ENCODE peak calls at places on chromosomes 3 and 15, in five cellular contexts. Y is neural progenitor cell, B is heart right ventricle, A is A549, E is spleen. P is an unnamed sample. For H3K9me3, the result is how much of the 10 kb centered on the place peaks cover.

GRCh38 chr15:62636823-62637320 is 405.7 kb upstream of the TPM1 start:
- DNase-seq in E (no peak), Y (no peak), B (no peak), A (no peak), P (no peak)

GRCh38 chr15:100201376-100202280 is 140.1 kb downstream of the ADAMTS17 start:
- DNase-seq in E (peak), Y (no peak), B (no peak), A (no peak), P (no peak)

GRCh38 chr3:23487015-23487414 is 283.9 kb downstream of the UBE2E2 start:
- DNase-seq in A (no peak), Y (no peak), E (peak), B (no peak), P (no peak)

GRCh38 chr3:46923559-46924350 is 46.2 kb downstream of the PTH1R start:
- DNase-seq in E (peak), A (peak), B (no peak), Y (peak), P (peak)

GRCh38 chr3:128254066-128254590 is 100.8 kb downstream of the EEFSEC start:
- DNase-seq in Y (no peak), A (no peak), E (no peak), B (no peak), P (no peak)

GRCh38 chr15:86362556-86362955 is 282.9 kb downstream of the AGBL1 start:
- DNase-seq in Y (no peak), A (peak), E (no peak), B (no peak), P (no peak)

GRCh38 chr15:32866486-32867312 is 148.9 kb downstream of the GREM1 start:
- DNase-seq in B (no peak), Y (peak), A (peak), E (no peak), P (no peak)

GRCh38 chr3:190566043-190566933 is 52.4 kb downstream of the IL1RAP start:
- DNase-seq in Y (no peak), A (peak), E (peak), B (peak), P (peak)

GRCh38 chr15:43187544-43188155 is 2.4 kb downstream of the CCNDBP1 start:
- DNase-seq in A (peak), B (no peak), Y (peak), E (no peak), P (no peak)

GRCh38 chr3:100073555-100074307 is 40.6 kb downstream of the FILIP1L start:
- DNase-seq in Y (peak), E (no peak), A (no peak), B (peak), P (no peak)

GRCh38 chr3:11085078-11085840 is 69.0 kb upstream of the HRH1 start:
- DNase-seq in A (no peak), E (no peak), B (no peak), Y (no peak), P (no peak)

GRCh38 chr3:72617420-72618024 is 230.7 kb downstream of the SHQ1 start:
- DNase-seq in A (no peak), B (no peak), Y (no peak), E (no peak), P (no peak)

GRCh38 chr15:39125904-39126303 is 455.0 kb upstream of the THBS1 start:
- DNase-seq in E (no peak), Y (peak), B (no peak), A (peak), P (no peak)

GRCh38 chr3:14767245-14767593 is 51.5 kb upstream of the FGD5 start:
- DNase-seq in B (no peak), A (no peak), E (no peak), Y (no peak), P (no peak)

GRCh38 chr3:111351334-111351733 is 190.7 kb upstream of the CD96 start:
- DNase-seq in A (no peak), B (no peak), Y (peak), E (no peak), P (no peak)

GRCh38 chr3:37680393-37680792 is 181.3 kb upstream of the CTDSPL start:
- DNase-seq in B (no peak), E (no peak), A (no peak), Y (no peak), P (no peak)

GRCh38 chr3:66693461-66693912 is 192.7 kb upstream of the LRIG1 start:
- DNase-seq in E (no peak), Y (no peak), A (no peak), B (peak), P (no peak)

GRCh38 chr3:169846458-169847193 is 23.1 kb downstream of the LRRC31 start:
- DNase-seq in B (no peak), Y (no peak), E (no peak), A (no peak), P (no peak)

GRCh38 chr3:94928921-94929320 is 866.1 kb downstream of the NSUN3 start:
- DNase-seq in E (no peak), Y (no peak), A (peak), B (no peak), P (no peak)

GRCh38 chr3:125054436-125055164 is 1.2 kb downstream of the HEG1 start:
- DNase-seq in A (peak), B (no peak), Y (peak), E (peak), P (no peak)

GRCh38 chr15:63946524-63947065 is 99.7 kb downstream of the DAPK2 start:
- DNase-seq in Y (no peak), A (no peak), B (no peak), E (no peak), P (peak)

GRCh38 chr3:156843071-156843808 is 17.1 kb downstream of the LEKR1 start:
- DNase-seq in Y (no peak), B (no peak), E (no peak), A (no peak), P (no peak)

GRCh38 chr3:61564405-61565059 is 3.2 kb downstream of the PTPRG start:
- DNase-seq in E (peak), Y (peak), A (no peak), B (peak), P (peak)

GRCh38 chr3:190424478-190425439 is 24.9 kb downstream of the TMEM207 start:
- DNase-seq in E (peak), B (peak), Y (peak), A (peak), P (peak)

GRCh38 chr15:31550211-31550848 is 223.7 kb downstream of the KLF13 start:
- DNase-seq in A (no peak), B (no peak), Y (no peak), E (no peak), P (no peak)

GRCh38 chr3:118801899-118802298 is 232.7 kb downstream of the IGSF11 start:
- DNase-seq in B (peak), Y (no peak), A (no peak), E (no peak), P (no peak)

GRCh38 chr3:61594144-61594977 is 33.0 kb downstream of the PTPRG start:
- DNase-seq in E (no peak), B (peak), Y (peak), A (no peak), P (no peak)

GRCh38 chr3:186108106-186108940 is 566 bp downstream of the ETV5 start:
- DNase-seq in B (peak), Y (peak), A (peak), E (peak), P (peak)

GRCh38 chr3:150247456-150247855 is 160.6 kb upstream of the TSC22D2 start:
- DNase-seq in Y (no peak), A (no peak), E (no peak), B (no peak), P (no peak)

GRCh38 chr3:59655616-59656015 is 605.8 kb upstream of the CFAP20DC start:
- DNase-seq in E (no peak), Y (no peak), B (no peak), A (no peak), P (no peak)

GRCh38 chr15:36356978-36357582 is 222.3 kb upstream of the CDIN1 start:
- DNase-seq in Y (no peak), A (no peak), B (peak), E (no peak), P (no peak)

GRCh38 chr15:54519577-54519976 is 541.3 kb downstream of the UNC13C start:
- DNase-seq in A (no peak), B (no peak), E (no peak), Y (no peak), P (no peak)

GRCh38 chr3:38283810-38284775 is 2.0 kb downstream of the SLC22A14 start:
- DNase-seq in B (no peak), E (no peak), Y (no peak), A (no peak), P (no peak)

GRCh38 chr3:171704002-171704401 is 106.3 kb downstream of the PLD1 start:
- DNase-seq in Y (peak), A (peak), B (no peak), E (no peak), P (no peak)

GRCh38 chr3:20945892-20946291 is 759.9 kb upstream of the SGO1 start:
- DNase-seq in Y (no peak), E (no peak), B (no peak), A (no peak), P (no peak)
- H3K9me3 ChIP-seq in Y (under half), E (under half), B (under half), A (under half), P (under half)

GRCh38 chr15:25236143-25236860 is 202.5 kb downstream of the UBE3A start:
- DNase-seq in B (no peak), Y (no peak), E (peak), A (no peak), P (peak)

GRCh38 chr15:25235391-25235790 is 203.4 kb downstream of the UBE3A start:
- DNase-seq in E (peak), Y (no peak), A (no peak), B (no peak), P (no peak)

GRCh38 chr15:25238126-25238525 is 200.7 kb downstream of the UBE3A start:
- DNase-seq in A (no peak), Y (no peak), B (no peak), E (peak), P (peak)

GRCh38 chr15:25237291-25237978 is 201.4 kb downstream of the UBE3A start:
- DNase-seq in B (no peak), E (peak), Y (no peak), A (no peak), P (peak)

DNA sequence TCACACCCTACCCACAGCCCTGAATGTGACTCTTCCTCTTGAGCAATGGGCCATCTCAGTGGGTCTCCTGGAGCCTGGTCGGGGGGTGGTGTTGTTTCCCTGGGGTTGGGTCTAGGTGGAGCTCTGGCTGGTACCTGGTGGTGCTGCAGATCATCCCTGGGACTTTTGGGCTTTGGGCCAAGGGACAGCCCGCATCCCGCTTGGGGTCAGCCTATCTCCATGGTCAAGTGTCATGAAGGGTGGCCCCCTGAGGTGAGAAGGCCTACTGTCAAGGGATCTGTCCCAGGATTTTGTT is 202.0 kb downstream of the UBE3A start:
- DNase-seq in B (no peak), Y (no peak), E (no peak), A (no peak), P (peak)
- H3K9me3 ChIP-seq in B (under half), Y (under half), E (half or more), A (under half), P (under half)

GRCh38 chr15:95698971-95699370 is 631.5 kb upstream of the NR2F2 start:
- DNase-seq in A (no peak), B (no peak), E (no peak), Y (no peak), P (no peak)

GRCh38 chr15:95693917-95694316 is 636.6 kb upstream of the NR2F2 start:
- DNase-seq in A (no peak), Y (no peak), E (no peak), B (no peak), P (no peak)

GRCh38 chr15:95699578-95699977 is 630.9 kb upstream of the NR2F2 start:
- DNase-seq in Y (no peak), E (no peak), A (no peak), B (no peak), P (no peak)

GRCh38 chr15:95701410-95701809 is 629.1 kb upstream of the NR2F2 start:
- DNase-seq in Y (no peak), A (no peak), B (no peak), E (no peak), P (no peak)

GRCh38 chr15:95698230-95698629 is 632.3 kb upstream of the NR2F2 start:
- DNase-seq in Y (no peak), B (no peak), A (no peak), E (no peak), P (no peak)
- H3K9me3 ChIP-seq in Y (under half), B (under half), A (half or more), E (half or more), P (under half)

DNA sequence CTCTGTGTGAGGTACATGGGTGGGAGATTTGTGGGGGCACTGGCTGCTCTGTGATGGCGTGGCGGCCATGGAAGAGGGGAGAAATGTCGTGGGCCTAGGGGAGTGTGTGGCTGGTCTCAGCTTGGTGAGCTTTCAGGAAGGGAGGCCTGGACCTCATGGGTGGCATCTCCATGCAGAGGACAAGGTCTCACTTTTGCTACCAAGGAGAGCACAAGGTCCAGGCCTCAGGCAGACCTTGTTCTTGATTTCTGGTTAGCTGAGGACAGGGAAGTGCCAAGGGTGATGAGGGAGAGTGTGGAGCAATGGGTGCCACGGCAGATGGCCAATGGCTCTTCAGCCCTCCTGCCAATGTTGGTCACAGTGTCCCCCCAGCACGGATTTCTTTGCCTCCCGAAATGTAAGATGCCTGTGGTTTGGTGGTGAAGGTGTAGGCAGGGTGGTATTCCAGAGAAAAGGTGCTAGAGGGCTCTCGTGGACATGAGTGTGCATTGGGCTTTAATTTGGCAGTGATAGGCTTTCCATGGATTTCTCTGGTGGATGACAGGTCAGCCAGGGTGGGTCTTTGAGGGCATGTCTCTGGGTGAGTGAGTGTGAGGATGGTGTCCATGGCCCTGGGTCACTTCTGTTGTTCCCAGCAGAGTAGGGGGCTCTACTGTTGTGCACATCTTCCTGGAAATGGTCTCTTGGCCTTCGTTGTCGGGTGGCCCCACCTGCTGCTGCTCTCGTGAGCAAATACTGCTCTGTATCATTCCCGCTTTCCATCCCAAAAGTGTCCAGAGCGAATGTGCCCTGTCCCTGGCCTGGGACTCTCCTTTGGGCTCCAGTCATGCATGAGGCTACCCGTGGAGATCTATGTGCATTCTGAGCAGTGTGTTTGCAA is 108.0 kb downstream of the SNRPN start:
- DNase-seq in A (no peak), B (no peak), E (peak), Y (no peak), P (no peak)
- H3K9me3 ChIP-seq in A (half or more), B (under half), E (half or more), Y (under half), P (half or more)

GRCh38 chr15:25171111-25171811 is 216.5 kb downstream of the SNRPN start:
- DNase-seq in A (no peak), B (peak), Y (no peak), E (peak), P (peak)
- H3K9me3 ChIP-seq in A (under half), B (under half), Y (under half), E (half or more), P (under half)

DNA sequence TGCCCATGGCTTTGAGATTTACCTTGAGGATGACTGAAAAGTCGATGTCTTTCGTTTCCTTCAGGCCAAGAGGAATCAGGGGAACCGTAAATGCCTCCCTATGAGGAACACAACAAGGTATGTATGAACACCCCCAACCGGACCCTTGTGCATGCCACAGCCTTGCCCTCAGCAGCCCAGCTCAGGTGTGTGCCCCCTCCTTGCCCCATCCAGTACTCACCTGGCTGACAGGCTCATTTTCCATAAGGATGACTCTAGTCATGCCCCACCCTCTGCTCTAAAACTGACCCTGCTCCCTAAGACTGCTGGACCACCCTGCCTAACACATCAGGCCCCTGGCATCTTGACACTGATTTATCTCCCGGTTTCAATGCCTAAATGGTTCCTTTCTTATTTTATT is 270.0 kb downstream of the GOLGA6L6 start:
- DNase-seq in Y (no peak), B (no peak), A (no peak), E (peak), P (no peak)
- H3K9me3 ChIP-seq in Y (half or more), B (under half), A (half or more), E (under half), P (under half)

DNA sequence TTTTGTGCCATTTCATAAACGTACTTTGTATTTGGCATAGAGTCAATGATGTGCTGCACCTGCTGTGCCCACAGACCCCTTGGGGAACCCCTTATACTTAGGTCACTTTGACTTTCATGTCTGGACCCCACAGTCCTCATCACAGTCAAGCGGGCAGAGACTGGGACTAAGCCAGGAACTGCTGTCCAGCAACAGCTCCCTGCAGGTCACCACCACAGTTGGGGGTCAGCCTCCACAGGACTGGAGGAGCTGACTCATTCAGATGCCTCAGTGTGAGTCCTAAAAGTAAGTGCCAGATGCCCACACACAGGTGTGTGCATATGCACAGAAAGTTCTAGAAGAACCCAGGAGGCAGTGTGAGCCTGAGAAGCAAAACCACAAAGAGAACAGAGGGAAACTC is 339.8 kb downstream of the GABRB3 start:
- DNase-seq in Y (no peak), B (no peak), E (no peak), A (no peak), P (no peak)
- H3K9me3 ChIP-seq in Y (under half), B (under half), E (under half), A (under half), P (under half)

GRCh38 chr3:963755-964154 is 129.1 kb upstream of the CNTN6 start:
- DNase-seq in A (no peak), B (no peak), Y (no peak), E (no peak), P (no peak)
- H3K9me3 ChIP-seq in A (under half), B (under half), Y (under half), E (under half), P (under half)

GRCh38 chr15:46933332-46933731 is 784.0 kb upstream of the SEMA6D start:
- DNase-seq in B (no peak), A (no peak), Y (no peak), E (no peak), P (no peak)
- H3K9me3 ChIP-seq in B (under half), A (under half), Y (under half), E (under half), P (under half)

P was measured in aorta.